ENCODE peak calls at places on chromosomes 12 and 14, in nine cellular contexts. One of them, this sample, is unnamed.

GRCh38 chr12:50641566-50641965 is 122.3 kb upstream of the ATF1 start:
- DNase-seq in ovary: no peak
- DNase-seq in H7: peak; percentile 43
- DNase-seq in heart left ventricle: no peak
- DNase-seq in endodermal cell: peak; percentile 73
- DNase-seq in mesenchymal stem cell: no peak
- DNase-seq in IMR-90: no peak
- DNase-seq in DND-41: no peak
- DNase-seq in NT2/D1: no peak
- DNase-seq in this sample: no peak

GRCh38 chr14:95041477-95042020 is 115.8 kb downstream of the DICER1 start:
- DNase-seq in ovary: no peak
- DNase-seq in H7: peak; percentile 7
- DNase-seq in heart left ventricle: no peak
- DNase-seq in endodermal cell: peak; percentile 17
- DNase-seq in mesenchymal stem cell: no peak
- DNase-seq in IMR-90: no peak
- DNase-seq in DND-41: no peak
- DNase-seq in NT2/D1: no peak
- DNase-seq in this sample: no peak

GRCh38 chr12:22543246-22544037 is 900 bp downstream of the C2CD5 start:
- DNase-seq in ovary: no peak
- DNase-seq in H7: no peak
- DNase-seq in heart left ventricle: peak; percentile 60
- DNase-seq in endodermal cell: no peak
- DNase-seq in mesenchymal stem cell: no peak
- DNase-seq in IMR-90: peak; percentile 8
- DNase-seq in DND-41: peak; percentile 48
- DNase-seq in NT2/D1: no peak
- DNase-seq in this sample: peak; percentile 46

GRCh38 chr12:64137117-64137516 is 85.0 kb downstream of the KICS2 start:
- DNase-seq in ovary: no peak
- DNase-seq in H7: no peak
- DNase-seq in heart left ventricle: no peak
- DNase-seq in endodermal cell: no peak
- DNase-seq in mesenchymal stem cell: no peak
- DNase-seq in IMR-90: peak; percentile 59
- DNase-seq in DND-41: no peak
- DNase-seq in NT2/D1: no peak
- DNase-seq in this sample: no peak

GRCh38 chr14:50924848-50925247 is 19.4 kb downstream of the PYGL start:
- DNase-seq in ovary: no peak
- DNase-seq in H7: no peak
- DNase-seq in heart left ventricle: no peak
- DNase-seq in endodermal cell: no peak
- DNase-seq in mesenchymal stem cell: no peak
- DNase-seq in IMR-90: no peak
- DNase-seq in DND-41: no peak
- DNase-seq in NT2/D1: no peak
- DNase-seq in this sample: no peak

GRCh38 chr14:67396381-67396965 is 15.5 kb downstream of the PLEK2 start:
- DNase-seq in ovary: no peak
- DNase-seq in H7: no peak
- DNase-seq in heart left ventricle: no peak
- DNase-seq in endodermal cell: no peak
- DNase-seq in mesenchymal stem cell: peak; percentile 19
- DNase-seq in IMR-90: peak; percentile 32
- DNase-seq in DND-41: no peak
- DNase-seq in NT2/D1: no peak
- DNase-seq in this sample: no peak

GRCh38 chr14:85187521-85187920 is 342.4 kb upstream of the FLRT2 start:
- DNase-seq in ovary: no peak
- DNase-seq in H7: no peak
- DNase-seq in heart left ventricle: no peak
- DNase-seq in endodermal cell: no peak
- DNase-seq in mesenchymal stem cell: no peak
- DNase-seq in IMR-90: no peak
- DNase-seq in DND-41: no peak
- DNase-seq in NT2/D1: no peak
- DNase-seq in this sample: no peak

GRCh38 chr12:113221997-113222729 is 899 bp downstream of the TPCN1 start:
- DNase-seq in ovary: no peak
- DNase-seq in H7: no peak
- DNase-seq in heart left ventricle: no peak
- DNase-seq in endodermal cell: no peak
- DNase-seq in mesenchymal stem cell: no peak
- DNase-seq in IMR-90: no peak
- DNase-seq in DND-41: no peak
- DNase-seq in NT2/D1: no peak
- DNase-seq in this sample: no peak

GRCh38 chr12:114882083-114882482 is 198.1 kb upstream of the TBX3 start:
- DNase-seq in ovary: no peak
- DNase-seq in H7: no peak
- DNase-seq in heart left ventricle: no peak
- DNase-seq in endodermal cell: no peak
- DNase-seq in mesenchymal stem cell: no peak
- DNase-seq in IMR-90: no peak
- DNase-seq in DND-41: no peak
- DNase-seq in NT2/D1: no peak
- DNase-seq in this sample: no peak

GRCh38 chr14:87888136-87888999 is 104.6 kb downstream of the GALC start:
- DNase-seq in ovary: peak; percentile 34
- DNase-seq in H7: peak; percentile 38
- DNase-seq in heart left ventricle: no peak
- DNase-seq in endodermal cell: peak; percentile 92
- DNase-seq in mesenchymal stem cell: no peak
- DNase-seq in IMR-90: no peak
- DNase-seq in DND-41: peak; percentile 42
- DNase-seq in NT2/D1: peak; percentile 20
- DNase-seq in this sample: no peak

GRCh38 chr12:55933158-55933798 is 2.3 kb downstream of the DGKA start:
- DNase-seq in ovary: no peak
- DNase-seq in H7: no peak
- DNase-seq in heart left ventricle: no peak
- DNase-seq in endodermal cell: no peak
- DNase-seq in mesenchymal stem cell: peak; percentile 22
- DNase-seq in IMR-90: no peak
- DNase-seq in DND-41: no peak
- DNase-seq in NT2/D1: no peak
- DNase-seq in this sample: no peak

GRCh38 chr12:14395059-14395778 is 29.7 kb downstream of the ATF7IP start:
- DNase-seq in ovary: no peak
- DNase-seq in H7: no peak
- DNase-seq in heart left ventricle: no peak
- DNase-seq in endodermal cell: no peak
- DNase-seq in mesenchymal stem cell: no peak
- DNase-seq in IMR-90: no peak
- DNase-seq in DND-41: no peak
- DNase-seq in NT2/D1: no peak
- DNase-seq in this sample: no peak

GRCh38 chr12:117679776-117680175 is 289.0 kb downstream of the KSR2 start:
- DNase-seq in ovary: no peak
- DNase-seq in H7: no peak
- DNase-seq in heart left ventricle: no peak
- DNase-seq in endodermal cell: no peak
- DNase-seq in mesenchymal stem cell: peak; percentile 48
- DNase-seq in IMR-90: no peak
- DNase-seq in DND-41: no peak
- DNase-seq in NT2/D1: no peak
- DNase-seq in this sample: no peak

GRCh38 chr12:1666215-1666614 is 24.7 kb upstream of the ADIPOR2 start:
- DNase-seq in ovary: no peak
- DNase-seq in H7: no peak
- DNase-seq in heart left ventricle: no peak
- DNase-seq in endodermal cell: no peak
- DNase-seq in mesenchymal stem cell: no peak
- DNase-seq in IMR-90: no peak
- DNase-seq in DND-41: no peak
- DNase-seq in NT2/D1: no peak
- DNase-seq in this sample: no peak

GRCh38 chr12:65614259-65614658 is 210.0 kb upstream of the HMGA2 start:
- DNase-seq in ovary: no peak
- DNase-seq in H7: no peak
- DNase-seq in heart left ventricle: no peak
- DNase-seq in endodermal cell: no peak
- DNase-seq in mesenchymal stem cell: no peak
- DNase-seq in IMR-90: no peak
- DNase-seq in DND-41: no peak
- DNase-seq in NT2/D1: no peak
- DNase-seq in this sample: no peak

GRCh38 chr12:57552692-57553321 is 3.0 kb downstream of the KIF5A start:
- DNase-seq in ovary: no peak
- DNase-seq in H7: no peak
- DNase-seq in heart left ventricle: no peak
- DNase-seq in endodermal cell: peak; percentile 55
- DNase-seq in mesenchymal stem cell: peak; percentile 78
- DNase-seq in IMR-90: peak; percentile 36
- DNase-seq in DND-41: no peak
- DNase-seq in NT2/D1: no peak
- DNase-seq in this sample: peak; percentile 14

DNA sequence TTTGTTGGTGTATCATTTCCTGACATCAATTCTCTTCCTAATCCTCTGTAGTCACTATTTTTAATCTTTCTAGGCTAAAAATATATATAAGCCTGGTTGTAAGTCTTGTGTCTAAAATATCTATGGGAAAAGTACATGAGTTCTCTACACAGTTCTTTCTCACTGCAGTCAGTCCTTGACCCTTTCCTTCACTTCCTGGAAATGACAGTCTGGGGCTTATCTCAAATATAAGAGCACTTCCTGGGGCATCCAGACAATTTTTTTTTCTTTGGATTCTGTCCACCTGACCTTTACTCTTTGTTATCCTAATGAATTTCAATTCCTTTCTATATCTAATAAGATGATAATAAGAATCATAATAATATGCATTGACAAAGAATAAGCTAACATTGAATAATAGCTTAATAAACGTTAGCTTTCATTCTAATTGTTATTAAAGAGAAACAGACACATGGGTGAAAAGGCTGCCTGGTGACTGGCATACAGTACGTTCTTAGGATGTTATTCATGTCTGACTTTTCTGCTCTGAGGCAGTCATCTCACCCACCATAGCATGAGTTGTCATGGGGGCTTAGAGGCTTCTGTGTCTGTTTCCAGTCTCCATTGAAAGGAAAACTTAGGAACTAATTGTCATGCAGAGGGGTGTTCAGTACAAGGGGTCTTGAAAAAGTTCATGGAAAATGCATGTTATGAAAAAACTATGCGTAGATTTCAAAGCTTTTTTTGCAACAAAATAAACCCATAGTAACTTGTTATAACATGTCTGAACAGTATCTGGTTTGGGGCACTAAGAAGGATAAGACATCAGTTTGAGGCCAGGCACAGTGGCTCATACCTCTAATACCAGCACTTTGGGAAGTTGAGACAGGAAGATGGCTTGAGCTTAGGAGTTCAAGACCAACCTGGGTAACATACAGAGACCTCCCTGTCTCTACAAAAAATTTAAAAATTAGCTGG is 66.2 kb upstream of the DNM1L start:
- DNase-seq in ovary: no peak
- DNase-seq in H7: no peak
- DNase-seq in heart left ventricle: no peak
- DNase-seq in endodermal cell: no peak
- DNase-seq in mesenchymal stem cell: no peak
- DNase-seq in IMR-90: no peak
- DNase-seq in DND-41: no peak
- DNase-seq in NT2/D1: no peak
- DNase-seq in this sample: no peak
- H3K36me3 ChIP-seq in ovary: no peaks in the 10 kb centered on the region
- H3K36me3 ChIP-seq in H7: peaks cover 12% of the 10 kb centered on the region
- H3K36me3 ChIP-seq in heart left ventricle: peaks cover 96% of the 10 kb centered on the region
- H3K36me3 ChIP-seq in endodermal cell: peaks cover 90% of the 10 kb centered on the region
- H3K36me3 ChIP-seq in mesenchymal stem cell: peaks cover 23% of the 10 kb centered on the region
- H3K36me3 ChIP-seq in IMR-90: peaks cover 15% of the 10 kb centered on the region
- H3K36me3 ChIP-seq in DND-41: no peaks in the 10 kb centered on the region
- H3K36me3 ChIP-seq in NT2/D1: peaks cover 31% of the 10 kb centered on the region
- H3K36me3 ChIP-seq in this sample: no peaks in the 10 kb centered on the region

GRCh38 chr12:46362895-46363581 is 9.5 kb downstream of the SLC38A2 start:
- DNase-seq in ovary: no peak
- DNase-seq in H7: no peak
- DNase-seq in heart left ventricle: no peak
- DNase-seq in endodermal cell: no peak
- DNase-seq in mesenchymal stem cell: peak; percentile 59
- DNase-seq in IMR-90: no peak
- DNase-seq in DND-41: no peak
- DNase-seq in NT2/D1: no peak
- DNase-seq in this sample: no peak

GRCh38 chr12:46364777-46365580 is 7.6 kb downstream of the SLC38A2 start:
- DNase-seq in ovary: no peak
- DNase-seq in H7: no peak
- DNase-seq in heart left ventricle: peak; percentile 60
- DNase-seq in endodermal cell: no peak
- DNase-seq in mesenchymal stem cell: peak; percentile 61
- DNase-seq in IMR-90: peak; percentile 85
- DNase-seq in DND-41: no peak
- DNase-seq in NT2/D1: no peak
- DNase-seq in this sample: no peak

GRCh38 chr12:46363582-46364299 is 8.8 kb downstream of the SLC38A2 start:
- DNase-seq in ovary: no peak
- DNase-seq in H7: no peak
- DNase-seq in heart left ventricle: no peak
- DNase-seq in endodermal cell: no peak
- DNase-seq in mesenchymal stem cell: no peak
- DNase-seq in IMR-90: no peak
- DNase-seq in DND-41: no peak
- DNase-seq in NT2/D1: no peak
- DNase-seq in this sample: no peak

GRCh38 chr12:46365951-46366379 is 6.6 kb downstream of the SLC38A2 start:
- DNase-seq in ovary: no peak
- DNase-seq in H7: no peak
- DNase-seq in heart left ventricle: no peak
- DNase-seq in endodermal cell: no peak
- DNase-seq in mesenchymal stem cell: peak; percentile 40
- DNase-seq in IMR-90: no peak
- DNase-seq in DND-41: no peak
- DNase-seq in NT2/D1: no peak
- DNase-seq in this sample: no peak

GRCh38 chr12:46364300-46364696 is 8.3 kb downstream of the SLC38A2 start:
- DNase-seq in ovary: no peak
- DNase-seq in H7: no peak
- DNase-seq in heart left ventricle: no peak
- DNase-seq in endodermal cell: no peak
- DNase-seq in mesenchymal stem cell: no peak
- DNase-seq in IMR-90: no peak
- DNase-seq in DND-41: no peak
- DNase-seq in NT2/D1: no peak
- DNase-seq in this sample: no peak
- H3K36me3 ChIP-seq in ovary: peaks cover 2% of the 10 kb centered on the region
- H3K36me3 ChIP-seq in H7: peaks cover 76% of the 10 kb centered on the region
- H3K36me3 ChIP-seq in heart left ventricle: peaks cover 100% of the 10 kb centered on the region
- H3K36me3 ChIP-seq in endodermal cell: peaks cover 100% of the 10 kb centered on the region
- H3K36me3 ChIP-seq in mesenchymal stem cell: peaks cover 100% of the 10 kb centered on the region
- H3K36me3 ChIP-seq in IMR-90: peaks cover 73% of the 10 kb centered on the region
- H3K36me3 ChIP-seq in DND-41: peaks cover 100% of the 10 kb centered on the region
- H3K36me3 ChIP-seq in NT2/D1: peaks cover 99% of the 10 kb centered on the region
- H3K36me3 ChIP-seq in this sample: peaks cover 81% of the 10 kb centered on the region

GRCh38 chr14:23093993-23094665 is 807 bp downstream of the ACIN1 start:
- DNase-seq in ovary: no peak
- DNase-seq in H7: peak; percentile 93
- DNase-seq in heart left ventricle: no peak
- DNase-seq in endodermal cell: no peak
- DNase-seq in mesenchymal stem cell: no peak
- DNase-seq in IMR-90: no peak
- DNase-seq in DND-41: no peak
- DNase-seq in NT2/D1: no peak
- DNase-seq in this sample: no peak
- H3K36me3 ChIP-seq in ovary: no peaks in the 10 kb centered on the region
- H3K36me3 ChIP-seq in H7: peaks cover 37% of the 10 kb centered on the region
- H3K36me3 ChIP-seq in heart left ventricle: peaks cover 59% of the 10 kb centered on the region
- H3K36me3 ChIP-seq in endodermal cell: peaks cover 72% of the 10 kb centered on the region
- H3K36me3 ChIP-seq in mesenchymal stem cell: peaks cover 65% of the 10 kb centered on the region
- H3K36me3 ChIP-seq in IMR-90: peaks cover 19% of the 10 kb centered on the region
- H3K36me3 ChIP-seq in DND-41: peaks cover 58% of the 10 kb centered on the region
- H3K36me3 ChIP-seq in NT2/D1: peaks cover 62% of the 10 kb centered on the region
- H3K36me3 ChIP-seq in this sample: peaks cover 46% of the 10 kb centered on the region

GRCh38 chr12:27673285-27673684 is 23.0 kb upstream of the REP15 start:
- DNase-seq in ovary: no peak
- DNase-seq in H7: no peak
- DNase-seq in heart left ventricle: no peak
- DNase-seq in endodermal cell: no peak
- DNase-seq in mesenchymal stem cell: no peak
- DNase-seq in IMR-90: no peak
- DNase-seq in DND-41: no peak
- DNase-seq in NT2/D1: no peak
- DNase-seq in this sample: no peak
- H3K36me3 ChIP-seq in ovary: no peaks in the 10 kb centered on the region
- H3K36me3 ChIP-seq in H7: peaks cover 3% of the 10 kb centered on the region
- H3K36me3 ChIP-seq in heart left ventricle: peaks cover 85% of the 10 kb centered on the region
- H3K36me3 ChIP-seq in endodermal cell: peaks cover 90% of the 10 kb centered on the region
- H3K36me3 ChIP-seq in mesenchymal stem cell: peaks cover 93% of the 10 kb centered on the region
- H3K36me3 ChIP-seq in IMR-90: peaks cover 11% of the 10 kb centered on the region
- H3K36me3 ChIP-seq in DND-41: no peaks in the 10 kb centered on the region
- H3K36me3 ChIP-seq in NT2/D1: peaks cover 70% of the 10 kb centered on the region
- H3K36me3 ChIP-seq in this sample: no peaks in the 10 kb centered on the region